ENCODE peak calls at places on chromosomes 3 and 15, in seven cellular contexts. K is COLO829, D is heart left ventricle, M is WERI-Rb-1, U is mesenchymal stem cell, J is MV-4-11, H is GM06990. V is an unnamed sample.

GRCh38 chr3:54818942-54819341 is 108.9 kb downstream of the LRTM1 start:
- DNase-seq in D (no peak), K (no peak), J (no peak), U (no peak), H (no peak), M (no peak), V (no peak)

GRCh38 chr15:67840747-67841634 is 1.1 kb upstream of the RNU6-1 start:
- DNase-seq in M (peak), D (peak), K (no peak), H (no peak), J (peak), U (peak), V (peak)

GRCh38 chr15:34318277-34319079 is 19.1 kb downstream of the SLC12A6 start:
- DNase-seq in U (peak), K (no peak), D (peak), M (peak), J (no peak), H (peak), V (peak)

GRCh38 chr3:24661060-24661459 is 166.4 kb upstream of the THRB start:
- DNase-seq in U (no peak), D (no peak), H (no peak), J (peak), M (no peak), K (no peak), V (no peak)

GRCh38 chr15:31016446-31016915 is 25.1 kb upstream of the MTMR10 start:
- DNase-seq in K (no peak), M (no peak), J (no peak), D (no peak), H (no peak), U (peak), V (no peak)

GRCh38 chr15:63726491-63726890 is 107.3 kb downstream of the HERC1 start:
- DNase-seq in U (no peak), H (no peak), J (no peak), D (no peak), M (no peak), K (no peak), V (no peak)

GRCh38 chr3:96657710-96658109 is 156.7 kb upstream of the EPHA6 start:
- DNase-seq in H (no peak), U (no peak), J (no peak), M (no peak), K (no peak), D (no peak), V (no peak)

GRCh38 chr15:81156324-81156723 is 22.3 kb downstream of the CFAP161 start:
- DNase-seq in J (no peak), D (no peak), K (no peak), H (no peak), U (no peak), M (no peak), V (no peak)

GRCh38 chr15:34047893-34048775 is 9.1 kb upstream of the AVEN start:
- DNase-seq in M (peak), U (peak), H (no peak), D (no peak), K (no peak), J (peak), V (no peak)

GRCh38 chr3:43959498-43960447 is 269.0 kb downstream of the ABHD5 start:
- DNase-seq in U (no peak), M (peak), K (no peak), H (no peak), D (no peak), J (no peak), V (no peak)

GRCh38 chr15:29021901-29022300 is 136.1 kb downstream of the APBA2 start:
- DNase-seq in U (no peak), J (no peak), H (no peak), D (no peak), K (peak), M (no peak), V (no peak)